ENCODE peak calls at places on chromosomes 11 and 22, in six cellular contexts. C is IMR-90, W is fibroblast of lung, Y is GM23248, U is Karpas-422, A is mesendoderm. S is an unnamed sample.

GRCh38 chr22:31607696-31608095 is 54.3 kb downstream of the PISD start:
- DNase-seq in C (no peak), W (no peak), Y (no peak), U (no peak), A (no peak), S (no peak)

GRCh38 chr11:131235328-131236298 is 134.8 kb upstream of the NTM start:
- DNase-seq in C (no peak), W (no peak), Y (no peak), U (no peak), A (no peak), S (no peak)

GRCh38 chr22:28819253-28820096 is 19.1 kb upstream of the XBP1 start:
- DNase-seq in C (no peak), W (no peak), Y (no peak), U (no peak), A (no peak), S (no peak)

GRCh38 chr11:86735462-86736302 is 63.3 kb upstream of the ME3 start:
- DNase-seq in C (peak), W (peak), Y (peak), U (no peak), A (no peak), S (peak)

GRCh38 chr11:68048681-68049508 is 10.1 kb downstream of the TCIRG1 start:
- DNase-seq in C (no peak), W (no peak), Y (no peak), U (peak), A (no peak), S (no peak)

GRCh38 chr22:39556970-39557811 is 13.4 kb upstream of the CACNA1I start:
- DNase-seq in C (peak), W (peak), Y (peak), U (no peak), A (no peak), S (no peak)

GRCh38 chr11:95692526-95693270 is 96.9 kb downstream of the FAM76B start:
- DNase-seq in C (peak), W (peak), Y (peak), U (no peak), A (no peak), S (peak)

GRCh38 chr11:104653011-104653806 is 245.1 kb downstream of the CASP12 start:
- DNase-seq in C (no peak), W (peak), Y (no peak), U (no peak), A (no peak), S (peak)

GRCh38 chr11:62546937-62547625 is 475 bp upstream of the AHNAK start:
- DNase-seq in C (peak), W (peak), Y (peak), U (no peak), A (peak), S (no peak)

GRCh38 chr11:77144196-77144853 is 16.3 kb downstream of the MYO7A start:
- DNase-seq in C (no peak), W (no peak), Y (no peak), U (no peak), A (no peak), S (no peak)

GRCh38 chr11:2377511-2378443 is 667 bp downstream of the CD81 start:
- DNase-seq in C (peak), W (peak), Y (peak), U (peak), A (peak), S (peak)

GRCh38 chr11:75325713-75326438 is 25.6 kb downstream of the ARRB1 start:
- DNase-seq in C (peak), W (peak), Y (peak), U (no peak), A (peak), S (peak)

GRCh38 chr22:49847751-49848689 is 5.6 kb upstream of the ZBED4 start:
- DNase-seq in C (no peak), W (no peak), Y (peak), U (no peak), A (no peak), S (no peak)

GRCh38 chr11:113991718-113992458 is 17.0 kb downstream of the HTR3A start:
- DNase-seq in C (no peak), W (no peak), Y (no peak), U (peak), A (no peak), S (no peak)

GRCh38 chr22:30290679-30291333 is 1.5 kb upstream of the CASTOR1 start:
- DNase-seq in C (peak), W (peak), Y (peak), U (peak), A (peak), S (peak)

DNA sequence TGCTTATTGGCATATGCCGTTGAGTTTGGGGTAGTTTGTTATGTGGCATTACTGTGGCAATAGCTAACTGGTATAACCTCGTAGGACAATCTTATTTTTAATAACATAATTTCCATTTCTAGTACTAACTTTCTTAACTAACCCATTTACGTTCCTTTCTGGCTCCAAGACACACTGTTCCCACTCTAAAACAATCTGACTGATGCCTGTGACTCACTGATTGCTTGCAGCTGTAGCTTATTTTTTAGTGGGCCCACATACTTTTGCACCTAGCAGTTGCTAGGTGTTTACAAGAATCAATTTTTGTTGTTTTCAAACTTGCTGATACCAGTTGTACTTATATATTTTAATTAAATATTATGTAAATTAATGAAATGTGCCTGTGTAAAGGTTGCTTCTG is 52.2 kb downstream of the FAT3 start:
- DNase-seq in C (peak), W (peak), Y (peak), U (no peak), A (no peak), S (no peak)
- H3K9ac ChIP-seq in C (no peak), W (no peak), Y (no peak), U (no peak), A (no peak), S (no peak)

GRCh38 chr22:37243402-37244113 is 511 bp downstream of the RAC2 start:
- DNase-seq in C (no peak), W (no peak), Y (no peak), U (peak), A (no peak), S (no peak)

GRCh38 chr22:37240941-37241320 is 3.1 kb downstream of the RAC2 start:
- DNase-seq in C (no peak), W (no peak), Y (no peak), U (no peak), A (no peak), S (no peak)

GRCh38 chr22:37241351-37242142 is 2.5 kb downstream of the RAC2 start:
- DNase-seq in C (no peak), W (peak), Y (no peak), U (peak), A (no peak), S (no peak)

GRCh38 chr22:37244114-37244921 is at the start of gene RAC2:
- DNase-seq in C (peak), W (peak), Y (peak), U (peak), A (peak), S (peak)

GRCh38 chr22:37242395-37242918 is 1.6 kb downstream of the RAC2 start:
- DNase-seq in C (peak), W (peak), Y (peak), U (peak), A (peak), S (no peak)
- H3K4me3 ChIP-seq in C (no peak), W (no peak), Y (peak), U (peak), A (no peak), S (no peak)

GRCh38 chr11:46729110-46730027 is 10.4 kb downstream of the F2 start:
- DNase-seq in C (peak), W (peak), Y (no peak), U (no peak), A (no peak), S (peak)
- H3K9ac ChIP-seq in C (no peak), W (no peak), Y (no peak), U (no peak), A (no peak), S (no peak)

DNA sequence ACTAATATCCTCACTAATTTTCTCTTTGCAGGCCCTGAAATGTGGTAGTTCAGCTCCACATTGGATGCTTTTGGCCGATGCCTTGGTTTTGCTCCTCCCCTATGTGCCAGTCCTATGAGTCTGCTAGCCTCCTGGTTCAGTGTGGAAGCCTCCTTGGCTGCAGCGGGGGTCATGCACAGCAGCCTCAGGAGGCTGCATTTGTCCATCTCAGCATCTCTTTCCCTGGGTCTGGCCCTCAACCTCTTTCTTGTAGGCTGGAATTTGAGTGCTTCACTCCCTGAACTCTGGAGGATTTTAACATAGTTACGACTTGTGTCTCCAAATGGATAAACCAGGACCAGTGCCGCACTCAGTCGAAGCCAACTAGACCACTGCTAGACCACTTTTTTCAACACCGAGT is 34.9 kb downstream of the SCUBE2 start:
- DNase-seq in C (no peak), W (no peak), Y (no peak), U (no peak), A (no peak), S (no peak)
- H3K4me3 ChIP-seq in C (no peak), W (no peak), Y (no peak), U (no peak), A (no peak), S (no peak)

DNA sequence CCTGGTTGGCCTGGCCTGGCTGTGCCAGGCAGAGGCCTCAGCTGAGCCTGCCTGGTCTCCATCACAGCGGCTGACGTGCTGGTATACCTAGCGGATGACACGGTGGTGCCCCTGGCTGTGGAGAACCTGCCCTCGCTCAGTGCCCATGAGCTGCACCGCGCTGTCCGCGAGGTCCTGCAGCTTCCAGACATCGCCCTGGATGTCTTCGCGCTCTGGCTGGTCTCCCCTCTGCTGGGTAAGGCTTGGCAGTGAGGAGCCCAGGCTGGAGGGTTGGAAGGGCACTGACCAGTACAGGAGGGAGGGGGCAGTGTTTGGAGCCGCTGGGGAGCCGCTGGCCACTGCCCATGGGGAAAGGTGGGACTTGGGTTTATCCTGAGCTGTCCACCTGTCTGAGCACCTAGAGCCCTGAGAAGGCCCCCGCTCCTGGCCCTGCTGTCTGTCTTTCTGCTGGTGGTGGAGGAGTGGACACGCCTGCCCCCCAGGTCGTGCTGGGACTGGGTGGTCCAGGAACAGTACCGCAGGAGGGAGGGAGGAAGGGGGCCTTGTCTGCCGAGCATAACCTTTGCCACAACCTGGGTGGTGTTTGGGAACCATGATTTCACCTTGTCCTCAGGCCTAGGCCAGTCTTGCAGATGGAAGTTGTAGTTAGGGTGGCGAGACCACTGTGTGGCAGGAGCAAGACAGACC is 3.0 kb downstream of the FRMD8 start:
- DNase-seq in C (no peak), W (no peak), Y (peak), U (no peak), A (no peak), S (no peak)
- H3K9ac ChIP-seq in C (peak), W (no peak), Y (peak), U (no peak), A (peak), S (peak)

S was measured in astrocyte.